ENCODE peak calls at places on chromosomes 2 and 18, in five cellular contexts. One of them, this sample, is unnamed.

GRCh38 chr18:22813648-22814328 is 119.3 kb upstream of the RBBP8 start:
- DNase-seq in caudate nucleus: no peak
- DNase-seq in hippocampal formation: no peak
- DNase-seq in activated naive CD4-positive, alpha-beta T cell: no peak
- DNase-seq in chondrocyte: no peak
- DNase-seq in this sample: peak; percentile 39

GRCh38 chr2:207487650-207488315 is 42.0 kb upstream of the CREB1 start:
- DNase-seq in caudate nucleus: no peak
- DNase-seq in hippocampal formation: no peak
- DNase-seq in activated naive CD4-positive, alpha-beta T cell: no peak
- DNase-seq in chondrocyte: no peak
- DNase-seq in this sample: peak; percentile 94

GRCh38 chr18:56458770-56459450 is 179.5 kb downstream of the TXNL1 start:
- DNase-seq in caudate nucleus: no peak
- DNase-seq in hippocampal formation: no peak
- DNase-seq in activated naive CD4-positive, alpha-beta T cell: no peak
- DNase-seq in chondrocyte: no peak
- DNase-seq in this sample: no peak

GRCh38 chr18:28177828-28178635 is 1.1 kb upstream of the CDH2 start:
- DNase-seq in caudate nucleus: peak; percentile 77
- DNase-seq in hippocampal formation: peak; percentile 63
- DNase-seq in activated naive CD4-positive, alpha-beta T cell: no peak
- DNase-seq in chondrocyte: no peak
- DNase-seq in this sample: peak; percentile 58

GRCh38 chr18:8368490-8369217 is 240.6 kb upstream of the RAB12 start:
- DNase-seq in caudate nucleus: no peak
- DNase-seq in hippocampal formation: no peak
- DNase-seq in activated naive CD4-positive, alpha-beta T cell: no peak
- DNase-seq in chondrocyte: no peak
- DNase-seq in this sample: no peak

GRCh38 chr2:158255257-158255656 is 153.6 kb downstream of the UPP2 start:
- DNase-seq in caudate nucleus: no peak
- DNase-seq in hippocampal formation: no peak
- DNase-seq in activated naive CD4-positive, alpha-beta T cell: no peak
- DNase-seq in chondrocyte: no peak
- DNase-seq in this sample: no peak

GRCh38 chr2:60554649-60555065 is 1.2 kb upstream of the BCL11A start:
- DNase-seq in caudate nucleus: no peak
- DNase-seq in hippocampal formation: no peak
- DNase-seq in activated naive CD4-positive, alpha-beta T cell: no peak
- DNase-seq in chondrocyte: no peak
- DNase-seq in this sample: no peak

GRCh38 chr2:232802096-232802495 is 25.7 kb upstream of the KCNJ13 start:
- DNase-seq in caudate nucleus: no peak
- DNase-seq in hippocampal formation: no peak
- DNase-seq in activated naive CD4-positive, alpha-beta T cell: no peak
- DNase-seq in chondrocyte: no peak
- DNase-seq in this sample: no peak

GRCh38 chr18:28287146-28287545 is 110.2 kb upstream of the CDH2 start:
- DNase-seq in caudate nucleus: no peak
- DNase-seq in hippocampal formation: no peak
- DNase-seq in activated naive CD4-positive, alpha-beta T cell: no peak
- DNase-seq in chondrocyte: no peak
- DNase-seq in this sample: no peak

GRCh38 chr2:240138275-240138984 is 2.0 kb downstream of the OTOS start:
- DNase-seq in caudate nucleus: no peak
- DNase-seq in hippocampal formation: no peak
- DNase-seq in activated naive CD4-positive, alpha-beta T cell: no peak
- DNase-seq in chondrocyte: peak; percentile 52
- DNase-seq in this sample: no peak

GRCh38 chr2:231411871-231412615 is 16.5 kb downstream of the B3GNT7 start:
- DNase-seq in caudate nucleus: peak; percentile 76
- DNase-seq in hippocampal formation: peak; percentile 76
- DNase-seq in activated naive CD4-positive, alpha-beta T cell: peak; percentile 33
- DNase-seq in chondrocyte: peak; percentile 88
- DNase-seq in this sample: peak; percentile 80

GRCh38 chr2:85792783-85793441 is 39.1 kb downstream of the ATOH8 start:
- DNase-seq in caudate nucleus: no peak
- DNase-seq in hippocampal formation: no peak
- DNase-seq in activated naive CD4-positive, alpha-beta T cell: no peak
- DNase-seq in chondrocyte: peak; percentile 79
- DNase-seq in this sample: peak; percentile 50

GRCh38 chr2:154623819-154624218 is 74.7 kb upstream of the KCNJ3 start:
- DNase-seq in caudate nucleus: peak; percentile 6
- DNase-seq in hippocampal formation: peak; percentile 74
- DNase-seq in activated naive CD4-positive, alpha-beta T cell: no peak
- DNase-seq in chondrocyte: no peak
- DNase-seq in this sample: no peak

GRCh38 chr2:120508581-120509041 is 162.7 kb downstream of the INHBB start:
- DNase-seq in caudate nucleus: no peak
- DNase-seq in hippocampal formation: no peak
- DNase-seq in activated naive CD4-positive, alpha-beta T cell: no peak
- DNase-seq in chondrocyte: no peak
- DNase-seq in this sample: no peak

GRCh38 chr2:20539133-20539719 is 92.4 kb downstream of the RHOB start:
- DNase-seq in caudate nucleus: no peak
- DNase-seq in hippocampal formation: no peak
- DNase-seq in activated naive CD4-positive, alpha-beta T cell: no peak
- DNase-seq in chondrocyte: no peak
- DNase-seq in this sample: no peak

GRCh38 chr2:192243488-192243887 is 48.8 kb upstream of the TMEFF2 start:
- DNase-seq in caudate nucleus: no peak
- DNase-seq in hippocampal formation: no peak
- DNase-seq in activated naive CD4-positive, alpha-beta T cell: no peak
- DNase-seq in chondrocyte: no peak
- DNase-seq in this sample: peak; percentile 0

GRCh38 chr2:143157001-143157798 is 28.0 kb downstream of the ARHGAP15 start:
- DNase-seq in caudate nucleus: no peak
- DNase-seq in hippocampal formation: no peak
- DNase-seq in activated naive CD4-positive, alpha-beta T cell: no peak
- DNase-seq in chondrocyte: no peak
- DNase-seq in this sample: no peak

GRCh38 chr2:62570861-62571698 is 65.1 kb upstream of the TMEM17 start:
- DNase-seq in caudate nucleus: no peak
- DNase-seq in hippocampal formation: no peak
- DNase-seq in activated naive CD4-positive, alpha-beta T cell: no peak
- DNase-seq in chondrocyte: peak; percentile 86
- DNase-seq in this sample: no peak

GRCh38 chr2:26245810-26246209 is 1.1 kb downstream of the HADHB start:
- DNase-seq in caudate nucleus: no peak
- DNase-seq in hippocampal formation: no peak
- DNase-seq in activated naive CD4-positive, alpha-beta T cell: no peak
- DNase-seq in chondrocyte: no peak
- DNase-seq in this sample: peak; percentile 11

GRCh38 chr2:210593166-210593565 is 36.8 kb downstream of the CPS1 start:
- DNase-seq in caudate nucleus: no peak
- DNase-seq in hippocampal formation: no peak
- DNase-seq in activated naive CD4-positive, alpha-beta T cell: no peak
- DNase-seq in chondrocyte: no peak
- DNase-seq in this sample: no peak

GRCh38 chr2:105575626-105576025 is 169.1 kb upstream of the NCK2 start:
- DNase-seq in caudate nucleus: no peak
- DNase-seq in hippocampal formation: no peak
- DNase-seq in activated naive CD4-positive, alpha-beta T cell: no peak
- DNase-seq in chondrocyte: no peak
- DNase-seq in this sample: no peak

GRCh38 chr2:38528008-38528442 is 74.7 kb downstream of the HNRNPLL start:
- DNase-seq in caudate nucleus: peak; percentile 15
- DNase-seq in hippocampal formation: no peak
- DNase-seq in activated naive CD4-positive, alpha-beta T cell: no peak
- DNase-seq in chondrocyte: no peak
- DNase-seq in this sample: peak; percentile 72

GRCh38 chr18:67476585-67476984 is 39.9 kb downstream of the DSEL start:
- DNase-seq in caudate nucleus: no peak
- DNase-seq in hippocampal formation: no peak
- DNase-seq in activated naive CD4-positive, alpha-beta T cell: no peak
- DNase-seq in chondrocyte: no peak
- DNase-seq in this sample: no peak

GRCh38 chr2:45964226-45964841 is 312.9 kb downstream of the PRKCE start:
- DNase-seq in caudate nucleus: peak; percentile 7
- DNase-seq in hippocampal formation: no peak
- DNase-seq in activated naive CD4-positive, alpha-beta T cell: no peak
- DNase-seq in chondrocyte: no peak
- DNase-seq in this sample: peak; percentile 97

GRCh38 chr2:233386382-233387041 is 32.2 kb downstream of the DGKD start:
- DNase-seq in caudate nucleus: no peak
- DNase-seq in hippocampal formation: no peak
- DNase-seq in activated naive CD4-positive, alpha-beta T cell: no peak
- DNase-seq in chondrocyte: no peak
- DNase-seq in this sample: peak; percentile 33

GRCh38 chr2:43178602-43179542 is 47.5 kb downstream of the ZFP36L2 start:
- DNase-seq in caudate nucleus: no peak
- DNase-seq in hippocampal formation: no peak
- DNase-seq in activated naive CD4-positive, alpha-beta T cell: no peak
- DNase-seq in chondrocyte: no peak
- DNase-seq in this sample: peak; percentile 59

GRCh38 chr2:2689313-2689712 is 358.2 kb upstream of the MYT1L start:
- DNase-seq in caudate nucleus: no peak
- DNase-seq in hippocampal formation: no peak
- DNase-seq in activated naive CD4-positive, alpha-beta T cell: no peak
- DNase-seq in chondrocyte: no peak
- DNase-seq in this sample: no peak

GRCh38 chr2:101679801-101680487 is 17.6 kb upstream of the MAP4K4 start:
- DNase-seq in caudate nucleus: no peak
- DNase-seq in hippocampal formation: no peak
- DNase-seq in activated naive CD4-positive, alpha-beta T cell: no peak
- DNase-seq in chondrocyte: no peak
- DNase-seq in this sample: no peak